ENCODE peak calls at places on chromosomes 4 and X, in seven cellular contexts. One of them, this sample, is unnamed.

GRCh38 chrX:31012509-31013025 is 59.3 kb downstream of the FTHL17 start:
- DNase-seq in fibroblast of villous mesenchyme: no peak
- DNase-seq in dorsolateral prefrontal cortex: no peak
- DNase-seq in endodermal cell: peak; percentile 56
- DNase-seq in AG10803: no peak
- DNase-seq in fibroblast of pulmonary artery: no peak
- DNase-seq in kidney epithelial cell: no peak
- DNase-seq in this sample: no peak

GRCh38 chr4:1958276-1959103 is 50.3 kb downstream of the NELFA start:
- DNase-seq in fibroblast of villous mesenchyme: no peak
- DNase-seq in dorsolateral prefrontal cortex: no peak
- DNase-seq in endodermal cell: no peak
- DNase-seq in AG10803: no peak
- DNase-seq in fibroblast of pulmonary artery: no peak
- DNase-seq in kidney epithelial cell: no peak
- DNase-seq in this sample: no peak

GRCh38 chrX:143934542-143934941 is 50.7 kb downstream of the UBE2NL start:
- DNase-seq in fibroblast of villous mesenchyme: peak; percentile 0
- DNase-seq in dorsolateral prefrontal cortex: no peak
- DNase-seq in endodermal cell: no peak
- DNase-seq in AG10803: no peak
- DNase-seq in fibroblast of pulmonary artery: no peak
- DNase-seq in kidney epithelial cell: no peak
- DNase-seq in this sample: no peak

GRCh38 chr4:14309429-14309828 is 681.9 kb upstream of the BOD1L1 start:
- DNase-seq in fibroblast of villous mesenchyme: no peak
- DNase-seq in dorsolateral prefrontal cortex: no peak
- DNase-seq in endodermal cell: no peak
- DNase-seq in AG10803: no peak
- DNase-seq in fibroblast of pulmonary artery: no peak
- DNase-seq in kidney epithelial cell: no peak
- DNase-seq in this sample: no peak

GRCh38 chr4:104490096-104490769 is 4.5 kb downstream of the CXXC4 start:
- DNase-seq in fibroblast of villous mesenchyme: no peak
- DNase-seq in dorsolateral prefrontal cortex: peak; percentile 53
- DNase-seq in endodermal cell: peak; percentile 60
- DNase-seq in AG10803: no peak
- DNase-seq in fibroblast of pulmonary artery: no peak
- DNase-seq in kidney epithelial cell: no peak
- DNase-seq in this sample: peak; percentile 24

GRCh38 chrX:508163-508562 is 121.5 kb upstream of the PPP2R3B start:
- DNase-seq in fibroblast of villous mesenchyme: no peak
- DNase-seq in dorsolateral prefrontal cortex: no peak
- DNase-seq in endodermal cell: peak; percentile 20
- DNase-seq in AG10803: no peak
- DNase-seq in fibroblast of pulmonary artery: no peak
- DNase-seq in kidney epithelial cell: no peak
- DNase-seq in this sample: no peak

GRCh38 chr4:188858696-188859095 is 719.5 kb downstream of the TRIML1 start:
- DNase-seq in fibroblast of villous mesenchyme: no peak
- DNase-seq in dorsolateral prefrontal cortex: no peak
- DNase-seq in endodermal cell: no peak
- DNase-seq in AG10803: no peak
- DNase-seq in fibroblast of pulmonary artery: no peak
- DNase-seq in kidney epithelial cell: no peak
- DNase-seq in this sample: no peak

GRCh38 chr4:2745516-2745915 is 10.6 kb downstream of the TNIP2 start:
- DNase-seq in fibroblast of villous mesenchyme: no peak
- DNase-seq in dorsolateral prefrontal cortex: no peak
- DNase-seq in endodermal cell: no peak
- DNase-seq in AG10803: no peak
- DNase-seq in fibroblast of pulmonary artery: no peak
- DNase-seq in kidney epithelial cell: no peak
- DNase-seq in this sample: no peak

GRCh38 chrX:68438575-68438974 is 5.3 kb upstream of the OPHN1 start:
- DNase-seq in fibroblast of villous mesenchyme: no peak
- DNase-seq in dorsolateral prefrontal cortex: no peak
- DNase-seq in endodermal cell: peak; percentile 42
- DNase-seq in AG10803: no peak
- DNase-seq in fibroblast of pulmonary artery: no peak
- DNase-seq in kidney epithelial cell: no peak
- DNase-seq in this sample: no peak

GRCh38 chrX:26286836-26287235 is 70.9 kb downstream of the MAGEB5 start:
- DNase-seq in fibroblast of villous mesenchyme: no peak
- DNase-seq in dorsolateral prefrontal cortex: no peak
- DNase-seq in endodermal cell: no peak
- DNase-seq in AG10803: no peak
- DNase-seq in fibroblast of pulmonary artery: no peak
- DNase-seq in kidney epithelial cell: no peak
- DNase-seq in this sample: no peak

DNA sequence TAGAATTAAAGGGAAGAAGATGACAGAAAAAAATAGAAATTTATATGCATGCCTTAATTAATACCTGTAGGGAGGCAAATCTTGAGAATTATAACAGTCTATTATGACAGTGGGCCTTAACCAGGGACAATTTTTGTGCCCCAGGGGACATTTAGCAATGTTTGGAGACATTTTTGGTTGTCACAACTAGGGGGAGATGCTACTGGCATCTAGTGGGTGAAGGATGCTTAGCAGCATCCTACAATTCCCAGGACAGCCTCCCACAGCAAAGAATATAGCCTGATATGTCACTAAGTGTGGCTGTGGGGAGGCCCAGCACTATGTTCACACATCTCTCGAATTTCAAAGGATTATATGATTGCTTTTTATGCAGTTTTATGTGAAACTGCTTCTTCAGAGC is 10.5 kb downstream of the GPR82 start:
- DNase-seq in fibroblast of villous mesenchyme: peak; percentile 29
- DNase-seq in dorsolateral prefrontal cortex: no peak
- DNase-seq in endodermal cell: peak; percentile 55
- DNase-seq in AG10803: peak; percentile 8
- DNase-seq in fibroblast of pulmonary artery: peak; percentile 33
- DNase-seq in kidney epithelial cell: no peak
- DNase-seq in this sample: no peak
- TF ChIP-seq CTCF in fibroblast of villous mesenchyme: peak; percentile 49
- TF ChIP-seq CTCF in dorsolateral prefrontal cortex: peak; percentile 37
- TF ChIP-seq CTCF in endodermal cell: peak; percentile 72
- TF ChIP-seq CTCF in AG10803: peak; percentile 49
- TF ChIP-seq CTCF in fibroblast of pulmonary artery: peak; percentile 52
- TF ChIP-seq CTCF in kidney epithelial cell: peak; percentile 36
- TF ChIP-seq CTCF in this sample: no peak

DNA sequence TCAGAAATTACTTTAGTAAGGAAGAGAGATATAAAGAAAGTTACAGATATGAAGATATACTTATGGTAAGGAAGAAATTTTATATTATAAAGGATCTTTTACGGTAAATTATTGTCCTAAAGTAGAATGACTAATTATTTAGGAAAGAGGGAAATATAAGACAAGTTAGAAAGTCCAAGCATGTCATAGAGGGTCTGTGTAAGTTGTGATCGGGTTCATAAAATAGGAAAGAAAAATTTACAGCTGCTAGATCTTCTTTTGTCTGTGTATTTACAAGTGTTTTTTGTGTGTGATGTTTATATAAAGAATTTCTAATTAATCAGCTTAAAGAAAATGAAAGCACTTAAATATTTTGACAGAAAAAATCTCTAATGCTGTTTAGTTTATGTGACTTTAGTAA is 1054.9 kb upstream of the DIAPH2 start:
- DNase-seq in fibroblast of villous mesenchyme: no peak
- DNase-seq in dorsolateral prefrontal cortex: no peak
- DNase-seq in endodermal cell: no peak
- DNase-seq in AG10803: no peak
- DNase-seq in fibroblast of pulmonary artery: no peak
- DNase-seq in kidney epithelial cell: no peak
- DNase-seq in this sample: no peak
- TF ChIP-seq CTCF in fibroblast of villous mesenchyme: no peak
- TF ChIP-seq CTCF in dorsolateral prefrontal cortex: no peak
- TF ChIP-seq CTCF in endodermal cell: no peak
- TF ChIP-seq CTCF in AG10803: no peak
- TF ChIP-seq CTCF in fibroblast of pulmonary artery: no peak
- TF ChIP-seq CTCF in kidney epithelial cell: no peak
- TF ChIP-seq CTCF in this sample: no peak

DNA sequence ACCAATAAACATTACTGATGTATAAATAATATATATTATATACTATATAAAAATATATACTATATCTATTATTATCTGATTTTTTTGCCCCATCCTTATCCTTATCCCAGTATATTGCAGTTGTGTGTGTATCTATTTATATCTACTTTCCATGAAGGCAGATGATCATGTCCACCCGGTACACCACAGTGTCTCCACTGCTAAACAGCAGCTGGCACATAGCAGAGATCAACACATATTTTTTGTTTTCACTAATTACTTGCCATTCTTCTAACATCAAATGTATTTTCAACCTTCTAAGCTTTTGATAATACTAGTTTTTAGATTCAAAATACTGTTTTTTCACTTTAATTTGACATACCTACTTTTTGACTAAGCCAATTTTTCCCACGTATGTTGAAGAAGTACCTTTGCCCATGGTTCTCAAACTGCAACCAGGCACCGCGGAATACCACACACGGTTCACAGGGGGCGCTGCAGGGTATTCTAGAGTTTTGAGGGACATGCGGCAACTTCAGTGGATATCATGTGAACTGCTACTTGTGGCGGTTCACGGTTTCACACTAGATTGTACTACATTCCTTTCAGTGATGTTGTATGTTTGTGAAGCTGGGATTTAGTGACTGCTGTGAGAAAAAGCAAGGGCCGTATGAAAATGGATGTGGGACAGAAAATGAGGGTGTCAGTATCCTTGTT is 182.5 kb upstream of the NPY2R start:
- DNase-seq in fibroblast of villous mesenchyme: no peak
- DNase-seq in dorsolateral prefrontal cortex: no peak
- DNase-seq in endodermal cell: peak; percentile 94
- DNase-seq in AG10803: no peak
- DNase-seq in fibroblast of pulmonary artery: peak; percentile 66
- DNase-seq in kidney epithelial cell: no peak
- DNase-seq in this sample: no peak
- TF ChIP-seq CTCF in fibroblast of villous mesenchyme: peak; percentile 16
- TF ChIP-seq CTCF in dorsolateral prefrontal cortex: peak; percentile 39
- TF ChIP-seq CTCF in endodermal cell: peak; percentile 96
- TF ChIP-seq CTCF in AG10803: peak; percentile 22
- TF ChIP-seq CTCF in fibroblast of pulmonary artery: peak; percentile 62
- TF ChIP-seq CTCF in kidney epithelial cell: peak; percentile 49
- TF ChIP-seq CTCF in this sample: peak; percentile 33

GRCh38 chr4:81256059-81256635 is 41.1 kb upstream of the PRKG2 start:
- DNase-seq in fibroblast of villous mesenchyme: no peak
- DNase-seq in dorsolateral prefrontal cortex: no peak
- DNase-seq in endodermal cell: no peak
- DNase-seq in AG10803: no peak
- DNase-seq in fibroblast of pulmonary artery: no peak
- DNase-seq in kidney epithelial cell: no peak
- DNase-seq in this sample: no peak

GRCh38 chr4:81259151-81259550 is 44.1 kb upstream of the PRKG2 start:
- DNase-seq in fibroblast of villous mesenchyme: no peak
- DNase-seq in dorsolateral prefrontal cortex: no peak
- DNase-seq in endodermal cell: no peak
- DNase-seq in AG10803: no peak
- DNase-seq in fibroblast of pulmonary artery: no peak
- DNase-seq in kidney epithelial cell: no peak
- DNase-seq in this sample: no peak

GRCh38 chr4:81257021-81257420 is 42.0 kb upstream of the PRKG2 start:
- DNase-seq in fibroblast of villous mesenchyme: no peak
- DNase-seq in dorsolateral prefrontal cortex: no peak
- DNase-seq in endodermal cell: no peak
- DNase-seq in AG10803: peak; percentile 54
- DNase-seq in fibroblast of pulmonary artery: peak; percentile 69
- DNase-seq in kidney epithelial cell: no peak
- DNase-seq in this sample: no peak

GRCh38 chr4:81257841-81258240 is 42.8 kb upstream of the PRKG2 start:
- DNase-seq in fibroblast of villous mesenchyme: no peak
- DNase-seq in dorsolateral prefrontal cortex: no peak
- DNase-seq in endodermal cell: no peak
- DNase-seq in AG10803: no peak
- DNase-seq in fibroblast of pulmonary artery: no peak
- DNase-seq in kidney epithelial cell: no peak
- DNase-seq in this sample: no peak

GRCh38 chr4:81260443-81261102 is 45.6 kb upstream of the PRKG2 start:
- DNase-seq in fibroblast of villous mesenchyme: no peak
- DNase-seq in dorsolateral prefrontal cortex: no peak
- DNase-seq in endodermal cell: peak; percentile 66
- DNase-seq in AG10803: no peak
- DNase-seq in fibroblast of pulmonary artery: peak; percentile 10
- DNase-seq in kidney epithelial cell: no peak
- DNase-seq in this sample: no peak
- TF ChIP-seq CTCF in fibroblast of villous mesenchyme: peak; percentile 29
- TF ChIP-seq CTCF in dorsolateral prefrontal cortex: peak; percentile 22
- TF ChIP-seq CTCF in endodermal cell: peak; percentile 83
- TF ChIP-seq CTCF in AG10803: peak; percentile 41
- TF ChIP-seq CTCF in fibroblast of pulmonary artery: peak; percentile 49
- TF ChIP-seq CTCF in kidney epithelial cell: peak; percentile 34
- TF ChIP-seq CTCF in this sample: peak; percentile 4

GRCh38 chr4:158410272-158410671 is 111.4 kb upstream of the RXFP1 start:
- DNase-seq in fibroblast of villous mesenchyme: peak; percentile 54
- DNase-seq in dorsolateral prefrontal cortex: no peak
- DNase-seq in endodermal cell: no peak
- DNase-seq in AG10803: peak; percentile 9
- DNase-seq in fibroblast of pulmonary artery: peak; percentile 37
- DNase-seq in kidney epithelial cell: no peak
- DNase-seq in this sample: no peak
- TF ChIP-seq CTCF in fibroblast of villous mesenchyme: peak; percentile 38
- TF ChIP-seq CTCF in dorsolateral prefrontal cortex: peak; percentile 27
- TF ChIP-seq CTCF in endodermal cell: peak; percentile 42
- TF ChIP-seq CTCF in AG10803: peak; percentile 26
- TF ChIP-seq CTCF in fibroblast of pulmonary artery: no peak
- TF ChIP-seq CTCF in kidney epithelial cell: no peak
- TF ChIP-seq CTCF in this sample: no peak

GRCh38 chrX:135273162-135273561 is 21.3 kb downstream of the ETDA start:
- DNase-seq in fibroblast of villous mesenchyme: no peak
- DNase-seq in dorsolateral prefrontal cortex: no peak
- DNase-seq in endodermal cell: no peak
- DNase-seq in AG10803: no peak
- DNase-seq in fibroblast of pulmonary artery: no peak
- DNase-seq in kidney epithelial cell: no peak
- DNase-seq in this sample: no peak
- TF ChIP-seq CTCF in fibroblast of villous mesenchyme: no peak
- TF ChIP-seq CTCF in dorsolateral prefrontal cortex: no peak
- TF ChIP-seq CTCF in endodermal cell: no peak
- TF ChIP-seq CTCF in AG10803: no peak
- TF ChIP-seq CTCF in fibroblast of pulmonary artery: no peak
- TF ChIP-seq CTCF in kidney epithelial cell: no peak
- TF ChIP-seq CTCF in this sample: no peak

This sample was measured in GM10248.